ENCODE peak calls at places on chromosomes 7 and 10, in seven cellular contexts. One of them, this sample, is unnamed.

GRCh38 chr7:6169805-6170520 is 102.5 kb downstream of the CYTH3 start:
- DNase-seq in HCT116: no peak
- DNase-seq in colonic mucosa: no peak
- DNase-seq in cardiac muscle cell: no peak
- DNase-seq in GM23338: no peak
- DNase-seq in SK-N-SH: no peak
- DNase-seq in heart left ventricle: no peak
- DNase-seq in this sample: no peak

GRCh38 chr7:137130751-137131158 is 212.8 kb downstream of the PTN start:
- DNase-seq in HCT116: no peak
- DNase-seq in colonic mucosa: no peak
- DNase-seq in cardiac muscle cell: no peak
- DNase-seq in GM23338: peak
- DNase-seq in SK-N-SH: no peak
- DNase-seq in heart left ventricle: no peak
- DNase-seq in this sample: no peak

GRCh38 chr10:111034598-111035310 is 42.1 kb upstream of the ADRA2A start:
- DNase-seq in HCT116: no peak
- DNase-seq in colonic mucosa: no peak
- DNase-seq in cardiac muscle cell: no peak
- DNase-seq in GM23338: no peak
- DNase-seq in SK-N-SH: no peak
- DNase-seq in heart left ventricle: no peak
- DNase-seq in this sample: no peak

GRCh38 chr10:44427479-44427878 is 42.6 kb upstream of the CXCL12 start:
- DNase-seq in HCT116: no peak
- DNase-seq in colonic mucosa: no peak
- DNase-seq in cardiac muscle cell: no peak
- DNase-seq in GM23338: no peak
- DNase-seq in SK-N-SH: no peak
- DNase-seq in heart left ventricle: no peak
- DNase-seq in this sample: no peak

GRCh38 chr7:46742608-46743000 is 821.5 kb upstream of the IGFBP3 start:
- DNase-seq in HCT116: no peak
- DNase-seq in colonic mucosa: no peak
- DNase-seq in cardiac muscle cell: no peak
- DNase-seq in GM23338: no peak
- DNase-seq in SK-N-SH: no peak
- DNase-seq in heart left ventricle: no peak
- DNase-seq in this sample: no peak

GRCh38 chr7:158273138-158273651 is 314.4 kb downstream of the PTPRN2 start:
- DNase-seq in HCT116: no peak
- DNase-seq in colonic mucosa: no peak
- DNase-seq in cardiac muscle cell: no peak
- DNase-seq in GM23338: no peak
- DNase-seq in SK-N-SH: peak
- DNase-seq in heart left ventricle: no peak
- DNase-seq in this sample: no peak

GRCh38 chr7:111026301-111026700 is 64.6 kb upstream of the LRRN3 start:
- DNase-seq in HCT116: no peak
- DNase-seq in colonic mucosa: no peak
- DNase-seq in cardiac muscle cell: no peak
- DNase-seq in GM23338: peak
- DNase-seq in SK-N-SH: no peak
- DNase-seq in heart left ventricle: no peak
- DNase-seq in this sample: no peak

GRCh38 chr7:158388928-158389327 is 198.7 kb downstream of the PTPRN2 start:
- DNase-seq in HCT116: no peak
- DNase-seq in colonic mucosa: no peak
- DNase-seq in cardiac muscle cell: no peak
- DNase-seq in GM23338: no peak
- DNase-seq in SK-N-SH: no peak
- DNase-seq in heart left ventricle: no peak
- DNase-seq in this sample: no peak

GRCh38 chr10:15539262-15539661 is 168.2 kb upstream of the FAM171A1 start:
- DNase-seq in HCT116: no peak
- DNase-seq in colonic mucosa: no peak
- DNase-seq in cardiac muscle cell: no peak
- DNase-seq in GM23338: no peak
- DNase-seq in SK-N-SH: no peak
- DNase-seq in heart left ventricle: no peak
- DNase-seq in this sample: no peak

GRCh38 chr10:55629792-55630490 is 731.1 kb downstream of the ZWINT start:
- DNase-seq in HCT116: no peak
- DNase-seq in colonic mucosa: peak
- DNase-seq in cardiac muscle cell: peak
- DNase-seq in GM23338: peak
- DNase-seq in SK-N-SH: peak
- DNase-seq in heart left ventricle: no peak
- DNase-seq in this sample: no peak

GRCh38 chr10:35042783-35043182 is 47.4 kb downstream of the CUL2 start:
- DNase-seq in HCT116: no peak
- DNase-seq in colonic mucosa: no peak
- DNase-seq in cardiac muscle cell: no peak
- DNase-seq in GM23338: no peak
- DNase-seq in SK-N-SH: no peak
- DNase-seq in heart left ventricle: no peak
- DNase-seq in this sample: no peak

GRCh38 chr7:155754165-155754564 is 58.1 kb downstream of the SHH start:
- DNase-seq in HCT116: no peak
- DNase-seq in colonic mucosa: no peak
- DNase-seq in cardiac muscle cell: no peak
- DNase-seq in GM23338: no peak
- DNase-seq in SK-N-SH: no peak
- DNase-seq in heart left ventricle: no peak
- DNase-seq in this sample: no peak

GRCh38 chr7:6423942-6424701 is 23.6 kb downstream of the DAGLB start:
- DNase-seq in HCT116: no peak
- DNase-seq in colonic mucosa: peak
- DNase-seq in cardiac muscle cell: no peak
- DNase-seq in GM23338: peak
- DNase-seq in SK-N-SH: peak
- DNase-seq in heart left ventricle: peak
- DNase-seq in this sample: no peak

GRCh38 chr10:123222832-123223231 is 68.6 kb downstream of the BUB3 start:
- DNase-seq in HCT116: no peak
- DNase-seq in colonic mucosa: no peak
- DNase-seq in cardiac muscle cell: no peak
- DNase-seq in GM23338: no peak
- DNase-seq in SK-N-SH: no peak
- DNase-seq in heart left ventricle: no peak
- DNase-seq in this sample: no peak

GRCh38 chr10:28532223-28532508 is 752 bp upstream of the WAC start:
- DNase-seq in HCT116: no peak
- DNase-seq in colonic mucosa: peak
- DNase-seq in cardiac muscle cell: no peak
- DNase-seq in GM23338: peak
- DNase-seq in SK-N-SH: no peak
- DNase-seq in heart left ventricle: no peak
- DNase-seq in this sample: peak

GRCh38 chr7:104007614-104008013 is 18.2 kb upstream of the RELN start:
- DNase-seq in HCT116: no peak
- DNase-seq in colonic mucosa: no peak
- DNase-seq in cardiac muscle cell: no peak
- DNase-seq in GM23338: no peak
- DNase-seq in SK-N-SH: no peak
- DNase-seq in heart left ventricle: no peak
- DNase-seq in this sample: no peak

GRCh38 chr7:41971640-41972187 is 265.3 kb downstream of the GLI3 start:
- DNase-seq in HCT116: no peak
- DNase-seq in colonic mucosa: no peak
- DNase-seq in cardiac muscle cell: no peak
- DNase-seq in GM23338: no peak
- DNase-seq in SK-N-SH: no peak
- DNase-seq in heart left ventricle: no peak
- DNase-seq in this sample: no peak

GRCh38 chr7:81430761-81431160 is 339.1 kb downstream of the HGF start:
- DNase-seq in HCT116: no peak
- DNase-seq in colonic mucosa: no peak
- DNase-seq in cardiac muscle cell: no peak
- DNase-seq in GM23338: no peak
- DNase-seq in SK-N-SH: no peak
- DNase-seq in heart left ventricle: no peak
- DNase-seq in this sample: no peak

GRCh38 chr10:11045995-11046394 is 28.3 kb downstream of the CELF2 start:
- DNase-seq in HCT116: no peak
- DNase-seq in colonic mucosa: no peak
- DNase-seq in cardiac muscle cell: no peak
- DNase-seq in GM23338: no peak
- DNase-seq in SK-N-SH: no peak
- DNase-seq in heart left ventricle: peak
- DNase-seq in this sample: no peak

GRCh38 chr7:57438244-57438643 is 11.7 kb upstream of the ZNF716 start:
- DNase-seq in HCT116: no peak
- DNase-seq in colonic mucosa: no peak
- DNase-seq in cardiac muscle cell: no peak
- DNase-seq in GM23338: no peak
- DNase-seq in SK-N-SH: no peak
- DNase-seq in heart left ventricle: no peak
- DNase-seq in this sample: no peak

GRCh38 chr10:122657255-122657654 is 42.4 kb downstream of the C10orf120 start:
- DNase-seq in HCT116: no peak
- DNase-seq in colonic mucosa: no peak
- DNase-seq in cardiac muscle cell: no peak
- DNase-seq in GM23338: no peak
- DNase-seq in SK-N-SH: no peak
- DNase-seq in heart left ventricle: no peak
- DNase-seq in this sample: no peak

GRCh38 chr10:5683065-5683464 is 1.6 kb upstream of the TASOR2 start:
- DNase-seq in HCT116: no peak
- DNase-seq in colonic mucosa: no peak
- DNase-seq in cardiac muscle cell: no peak
- DNase-seq in GM23338: no peak
- DNase-seq in SK-N-SH: no peak
- DNase-seq in heart left ventricle: no peak
- DNase-seq in this sample: no peak

GRCh38 chr10:5685764-5686240 is 1.2 kb downstream of the TASOR2 start:
- DNase-seq in HCT116: no peak
- DNase-seq in colonic mucosa: no peak
- DNase-seq in cardiac muscle cell: peak
- DNase-seq in GM23338: no peak
- DNase-seq in SK-N-SH: peak
- DNase-seq in heart left ventricle: no peak
- DNase-seq in this sample: no peak

GRCh38 chr10:5681930-5682329 is 2.7 kb upstream of the TASOR2 start:
- DNase-seq in HCT116: no peak
- DNase-seq in colonic mucosa: no peak
- DNase-seq in cardiac muscle cell: no peak
- DNase-seq in GM23338: no peak
- DNase-seq in SK-N-SH: no peak
- DNase-seq in heart left ventricle: no peak
- DNase-seq in this sample: no peak

GRCh38 chr10:5684318-5684970 is at the start of gene TASOR2:
- DNase-seq in HCT116: peak
- DNase-seq in colonic mucosa: peak
- DNase-seq in cardiac muscle cell: peak
- DNase-seq in GM23338: peak
- DNase-seq in SK-N-SH: peak
- DNase-seq in heart left ventricle: peak
- DNase-seq in this sample: peak

GRCh38 chr10:5684971-5685763 is 529 bp downstream of the TASOR2 start:
- DNase-seq in HCT116: peak
- DNase-seq in colonic mucosa: peak
- DNase-seq in cardiac muscle cell: peak
- DNase-seq in GM23338: peak
- DNase-seq in SK-N-SH: peak
- DNase-seq in heart left ventricle: peak
- DNase-seq in this sample: peak
- H3K4me3 ChIP-seq in HCT116: peak
- H3K4me3 ChIP-seq in colonic mucosa: peak
- H3K4me3 ChIP-seq in cardiac muscle cell: peak
- H3K4me3 ChIP-seq in GM23338: peak
- H3K4me3 ChIP-seq in SK-N-SH: peak
- H3K4me3 ChIP-seq in heart left ventricle: peak
- H3K4me3 ChIP-seq in this sample: peak

GRCh38 chr7:131109011-131109756 is 218.5 kb upstream of the MKLN1 start:
- DNase-seq in HCT116: no peak
- DNase-seq in colonic mucosa: no peak
- DNase-seq in cardiac muscle cell: no peak
- DNase-seq in GM23338: no peak
- DNase-seq in SK-N-SH: no peak
- DNase-seq in heart left ventricle: no peak
- DNase-seq in this sample: no peak
- H3K27ac ChIP-seq in HCT116: peak
- H3K27ac ChIP-seq in colonic mucosa: peak
- H3K27ac ChIP-seq in cardiac muscle cell: no peak
- H3K27ac ChIP-seq in GM23338: peak
- H3K27ac ChIP-seq in SK-N-SH: peak
- H3K27ac ChIP-seq in heart left ventricle: peak
- H3K27ac ChIP-seq in this sample: peak

GRCh38 chr10:21991785-21992184 is 11.7 kb downstream of the DNAJC1 start:
- DNase-seq in HCT116: no peak
- DNase-seq in colonic mucosa: no peak
- DNase-seq in cardiac muscle cell: no peak
- DNase-seq in GM23338: no peak
- DNase-seq in SK-N-SH: no peak
- DNase-seq in heart left ventricle: no peak
- DNase-seq in this sample: no peak
- TF ChIP-seq CTCF in HCT116: no peak
- TF ChIP-seq CTCF in colonic mucosa: no peak
- TF ChIP-seq CTCF in cardiac muscle cell: no peak
- TF ChIP-seq CTCF in GM23338: no peak
- TF ChIP-seq CTCF in SK-N-SH: no peak
- TF ChIP-seq CTCF in heart left ventricle: no peak
- TF ChIP-seq CTCF in this sample: no peak

GRCh38 chr7:378551-379455 is 88.8 kb downstream of the FOXL3 start:
- DNase-seq in HCT116: no peak
- DNase-seq in colonic mucosa: peak
- DNase-seq in cardiac muscle cell: no peak
- DNase-seq in GM23338: no peak
- DNase-seq in SK-N-SH: peak
- DNase-seq in heart left ventricle: peak
- DNase-seq in this sample: peak
- H3K4me3 ChIP-seq in HCT116: no peak
- H3K4me3 ChIP-seq in colonic mucosa: peak
- H3K4me3 ChIP-seq in cardiac muscle cell: no peak
- H3K4me3 ChIP-seq in GM23338: peak
- H3K4me3 ChIP-seq in SK-N-SH: no peak
- H3K4me3 ChIP-seq in heart left ventricle: peak
- H3K4me3 ChIP-seq in this sample: peak

GRCh38 chr10:72242675-72243074 is 26.6 kb upstream of the ASCC1 start:
- DNase-seq in HCT116: no peak
- DNase-seq in colonic mucosa: no peak
- DNase-seq in cardiac muscle cell: no peak
- DNase-seq in GM23338: peak
- DNase-seq in SK-N-SH: no peak
- DNase-seq in heart left ventricle: peak
- DNase-seq in this sample: peak
- H3K27ac ChIP-seq in HCT116: no peak
- H3K27ac ChIP-seq in colonic mucosa: peak
- H3K27ac ChIP-seq in cardiac muscle cell: no peak
- H3K27ac ChIP-seq in GM23338: no peak
- H3K27ac ChIP-seq in SK-N-SH: no peak
- H3K27ac ChIP-seq in heart left ventricle: peak
- H3K27ac ChIP-seq in this sample: peak

This sample was measured in dorsolateral prefrontal cortex.